ENCODE peak calls at places on chromosome 17, in four cellular contexts. P is anterior cingulate cortex, E is T-helper 1 cell, C is dermis blood vessel endothelial cell. Z is an unnamed sample.

GRCh38 chr17:74199306-74200092 is 4.0 kb upstream of the RPL38 start:
- DNase-seq in E (peak; percentile 47), P (no peak), C (peak; percentile 75), Z (peak; percentile 50)

GRCh38 chr17:82118815-82119380 is 20.9 kb upstream of the FASN start:
- DNase-seq in C (no peak), E (no peak), P (no peak), Z (no peak)

GRCh38 chr17:39927928-39928867 is 666 bp downstream of the LRRC3C start:
- DNase-seq in E (no peak), P (no peak), C (peak; percentile 41), Z (peak; percentile 19)

GRCh38 chr17:35368086-35368824 is 5.2 kb downstream of the SLFN11 start:
- DNase-seq in P (no peak), E (peak; percentile 64), C (no peak), Z (no peak)

GRCh38 chr17:34763727-34764665 is 184.6 kb downstream of the TMEM132E start:
- DNase-seq in E (no peak), C (no peak), P (no peak), Z (no peak)

GRCh38 chr17:79678091-79678731 is 52.5 kb upstream of the ENPP7 start:
- DNase-seq in E (no peak), C (no peak), P (no peak), Z (no peak)

GRCh38 chr17:62787358-62787757 is 20.8 kb downstream of the MARCHF10 start:
- DNase-seq in P (no peak), E (no peak), C (no peak), Z (no peak)

GRCh38 chr17:33225509-33225908 is 67.6 kb downstream of the ASIC2 start:
- DNase-seq in E (no peak), P (no peak), C (no peak), Z (no peak)

GRCh38 chr17:65627892-65628622 is 66.6 kb upstream of the AXIN2 start:
- DNase-seq in E (no peak), P (no peak), C (peak; percentile 77), Z (no peak)

GRCh38 chr17:81734405-81735055 is 22.4 kb downstream of the SLC25A10 start:
- DNase-seq in C (no peak), E (no peak), P (no peak), Z (no peak)

GRCh38 chr17:7835818-7836595 is 2.0 kb downstream of the KDM6B start:
- DNase-seq in E (no peak), C (peak; percentile 59), P (no peak), Z (peak; percentile 60)

GRCh38 chr17:77400445-77400870 is 259.7 kb downstream of the SEC14L1 start:
- DNase-seq in P (no peak), C (peak; percentile 77), E (peak; percentile 79), Z (peak; percentile 58)

GRCh38 chr17:63171428-63172205 is 205.6 kb downstream of the TANC2 start:
- DNase-seq in P (no peak), E (no peak), C (no peak), Z (peak; percentile 61)